ENCODE peak calls at places on chromosomes 4 and X, in six cellular contexts. One of them, this sample, is unnamed.

GRCh38 chr4:136392576-136392975 is 1139.7 kb downstream of the PCDH18 start:
- DNase-seq in GM12878: no peak
- DNase-seq in K562: no peak
- DNase-seq in HepG2: no peak
- DNase-seq in H1: no peak
- DNase-seq in HCT116: no peak
- DNase-seq in this sample: no peak

GRCh38 chr4:141652161-141652778 is 15.9 kb downstream of the IL15 start:
- DNase-seq in K562: no peak
- DNase-seq in H1: no peak
- DNase-seq in HCT116: no peak
- DNase-seq in GM12878: no peak
- DNase-seq in HepG2: no peak
- DNase-seq in this sample: no peak

GRCh38 chr4:95231713-95232112 is 317.1 kb downstream of the UNC5C start:
- DNase-seq in HCT116: no peak
- DNase-seq in H1: no peak
- DNase-seq in K562: no peak
- DNase-seq in GM12878: no peak
- DNase-seq in HepG2: no peak
- DNase-seq in this sample: no peak

GRCh38 chr4:108280072-108280471 is 111.3 kb upstream of the LEF1 start:
- DNase-seq in GM12878: no peak
- DNase-seq in K562: no peak
- DNase-seq in HepG2: no peak
- DNase-seq in H1: no peak
- DNase-seq in HCT116: no peak
- DNase-seq in this sample: no peak

GRCh38 chrX:132855760-132856341 is 102.6 kb downstream of the HS6ST2 start:
- DNase-seq in H1: no peak
- DNase-seq in HepG2: no peak
- DNase-seq in K562: no peak
- DNase-seq in HCT116: no peak
- DNase-seq in GM12878: no peak
- DNase-seq in this sample: no peak

GRCh38 chr4:87339440-87339839 is 16.8 kb upstream of the HSD17B13 start:
- DNase-seq in K562: no peak
- DNase-seq in HCT116: no peak
- DNase-seq in HepG2: no peak
- DNase-seq in GM12878: no peak
- DNase-seq in H1: no peak
- DNase-seq in this sample: no peak

GRCh38 chr4:6464842-6465588 is 7.4 kb downstream of the PPP2R2C start:
- DNase-seq in HCT116: no peak
- DNase-seq in HepG2: no peak
- DNase-seq in K562: peak; percentile 75
- DNase-seq in H1: no peak
- DNase-seq in GM12878: no peak
- DNase-seq in this sample: no peak

GRCh38 chrX:37958493-37959211 is 47.7 kb upstream of the SYTL5 start:
- DNase-seq in GM12878: no peak
- DNase-seq in H1: no peak
- DNase-seq in K562: no peak
- DNase-seq in HepG2: peak; percentile 67
- DNase-seq in HCT116: no peak
- DNase-seq in this sample: no peak

GRCh38 chr4:1723131-1723801 is 1.9 kb downstream of the TACC3 start:
- DNase-seq in HepG2: no peak
- DNase-seq in H1: no peak
- DNase-seq in HCT116: no peak
- DNase-seq in GM12878: no peak
- DNase-seq in K562: no peak
- DNase-seq in this sample: no peak

GRCh38 chrX:140762061-140762460 is 52.5 kb downstream of the LINC00632 start:
- DNase-seq in GM12878: no peak
- DNase-seq in H1: no peak
- DNase-seq in K562: peak; percentile 37
- DNase-seq in HepG2: peak; percentile 5
- DNase-seq in HCT116: no peak
- DNase-seq in this sample: no peak

GRCh38 chr4:94880976-94881375 is 123.2 kb downstream of the BMPR1B start:
- DNase-seq in H1: no peak
- DNase-seq in HepG2: no peak
- DNase-seq in K562: no peak
- DNase-seq in HCT116: no peak
- DNase-seq in GM12878: no peak
- DNase-seq in this sample: no peak

GRCh38 chr4:10347281-10347795 is 109.9 kb downstream of the ZNF518B start:
- DNase-seq in GM12878: no peak
- DNase-seq in HepG2: no peak
- DNase-seq in H1: no peak
- DNase-seq in HCT116: no peak
- DNase-seq in K562: no peak
- DNase-seq in this sample: no peak

GRCh38 chrX:72532371-72532770 is 40.3 kb downstream of the HDAC8 start:
- DNase-seq in H1: no peak
- DNase-seq in HCT116: no peak
- DNase-seq in GM12878: no peak
- DNase-seq in HepG2: no peak
- DNase-seq in K562: no peak
- DNase-seq in this sample: no peak

DNA sequence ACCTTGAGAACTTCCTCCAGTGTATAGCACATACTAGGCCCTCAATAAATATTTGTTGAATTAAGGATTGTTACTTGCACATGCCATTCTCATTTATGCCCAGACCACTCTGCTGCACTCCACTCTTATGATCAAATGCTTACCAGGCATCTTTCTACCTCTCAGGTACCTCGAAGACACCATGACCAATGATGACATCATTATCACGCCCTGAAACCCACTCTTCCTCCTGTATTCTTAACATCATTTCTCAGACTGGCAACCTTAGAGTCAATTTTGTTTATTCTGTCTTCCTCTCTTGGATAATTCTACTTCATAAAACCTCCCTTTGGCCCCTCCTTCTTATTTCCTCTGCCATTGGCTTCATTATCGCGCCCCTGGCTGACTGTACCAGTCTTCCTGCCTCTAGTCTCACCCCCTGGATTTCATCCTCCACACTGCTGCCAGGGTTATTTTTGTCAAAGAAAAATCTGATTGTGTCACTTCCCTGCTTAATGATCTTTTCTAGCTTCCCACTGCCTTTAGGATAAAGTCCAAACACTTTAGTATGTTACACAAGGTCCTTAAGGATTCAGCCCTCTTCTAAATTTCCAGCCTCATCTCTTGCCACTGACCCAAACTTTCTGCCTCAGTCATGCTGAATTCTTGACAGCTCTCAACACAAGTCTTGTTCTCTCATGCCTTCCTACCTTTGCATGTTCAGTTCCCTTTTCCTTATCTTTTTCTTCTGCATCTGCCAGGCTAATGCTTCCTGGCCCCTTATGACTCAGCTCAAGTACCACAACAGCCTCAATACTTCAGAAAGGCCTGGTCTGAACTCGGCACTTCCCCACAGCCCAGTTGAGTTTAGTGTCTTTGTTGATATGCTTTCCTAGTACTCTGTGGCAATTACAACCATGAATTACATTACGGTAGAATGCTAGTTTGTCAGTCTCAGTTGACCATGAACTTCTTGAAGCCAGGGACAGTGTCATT is 45.8 kb downstream of the HDAC8 start:
- DNase-seq in GM12878: no peak
- DNase-seq in K562: no peak
- DNase-seq in HepG2: no peak
- DNase-seq in HCT116: no peak
- DNase-seq in H1: no peak
- DNase-seq in this sample: no peak
- TF ChIP-seq YY1 in GM12878: no peak
- TF ChIP-seq YY1 in K562: no peak
- TF ChIP-seq YY1 in HepG2: no peak
- TF ChIP-seq YY1 in HCT116: no peak
- TF ChIP-seq YY1 in H1: no peak
- TF ChIP-seq YY1 in this sample: no peak

GRCh38 chrX:42247241-42247640 is 323.9 kb upstream of the CASK start:
- DNase-seq in HepG2: no peak
- DNase-seq in H1: no peak
- DNase-seq in HCT116: no peak
- DNase-seq in K562: no peak
- DNase-seq in GM12878: no peak
- DNase-seq in this sample: no peak
- H3K9ac ChIP-seq in HepG2: no peak overlapping the region
- H3K9ac ChIP-seq in H1: no peak overlapping the region
- H3K9ac ChIP-seq in HCT116: no peak overlapping the region
- H3K9ac ChIP-seq in K562: no peak overlapping the region
- H3K9ac ChIP-seq in GM12878: no peak overlapping the region
- H3K9ac ChIP-seq in this sample: no peak overlapping the region

GRCh38 chrX:129540725-129541184 is 696 bp downstream of the OCRL start:
- DNase-seq in HepG2: peak; percentile 12
- DNase-seq in GM12878: no peak
- DNase-seq in HCT116: no peak
- DNase-seq in K562: no peak
- DNase-seq in H1: no peak
- DNase-seq in this sample: no peak
- TF ChIP-seq ZNF274 in HepG2: no peak
- TF ChIP-seq ZNF274 in GM12878: no peak
- TF ChIP-seq ZNF274 in HCT116: no peak
- TF ChIP-seq ZNF274 in K562: no peak
- TF ChIP-seq ZNF274 in H1: no peak
- TF ChIP-seq ZNF274 in this sample: no peak

GRCh38 chrX:15496809-15497208 is 3.7 kb upstream of the PIR start:
- DNase-seq in GM12878: no peak
- DNase-seq in HepG2: no peak
- DNase-seq in H1: no peak
- DNase-seq in HCT116: no peak
- DNase-seq in K562: no peak
- DNase-seq in this sample: no peak
- TF ChIP-seq YY1 in GM12878: no peak
- TF ChIP-seq YY1 in HepG2: no peak
- TF ChIP-seq YY1 in H1: no peak
- TF ChIP-seq YY1 in HCT116: no peak
- TF ChIP-seq YY1 in K562: no peak
- TF ChIP-seq YY1 in this sample: no peak

DNA sequence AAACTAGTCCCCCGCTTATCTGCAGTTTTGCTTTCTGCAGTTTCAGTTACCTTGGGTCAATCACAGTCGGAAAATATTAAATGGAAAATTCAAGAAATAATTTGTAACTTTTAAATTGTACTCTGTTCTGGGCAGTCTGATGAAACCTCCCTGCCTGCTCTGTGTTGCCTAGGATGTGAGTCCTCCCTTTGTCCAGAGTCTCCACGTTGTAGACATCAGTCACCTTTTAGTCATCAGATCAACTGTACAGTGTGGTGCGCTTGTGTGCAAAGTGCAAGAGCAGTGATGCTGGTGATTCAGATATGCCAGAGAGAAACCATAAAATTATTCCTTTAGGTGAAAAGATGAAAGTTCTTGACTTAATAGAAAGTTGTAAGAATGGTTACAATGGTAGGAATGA is 1.5 kb downstream of the SPATA4 start:
- DNase-seq in HepG2: no peak
- DNase-seq in HCT116: peak; percentile 29
- DNase-seq in K562: no peak
- DNase-seq in GM12878: no peak
- DNase-seq in H1: no peak
- DNase-seq in this sample: no peak
- H3K9ac ChIP-seq in HepG2: no peak overlapping the region
- H3K9ac ChIP-seq in HCT116: peak overlapping the region; percentile 29
- H3K9ac ChIP-seq in K562: no peak overlapping the region
- H3K9ac ChIP-seq in GM12878: no peak overlapping the region
- H3K9ac ChIP-seq in H1: no peak overlapping the region
- H3K9ac ChIP-seq in this sample: no peak overlapping the region

DNA sequence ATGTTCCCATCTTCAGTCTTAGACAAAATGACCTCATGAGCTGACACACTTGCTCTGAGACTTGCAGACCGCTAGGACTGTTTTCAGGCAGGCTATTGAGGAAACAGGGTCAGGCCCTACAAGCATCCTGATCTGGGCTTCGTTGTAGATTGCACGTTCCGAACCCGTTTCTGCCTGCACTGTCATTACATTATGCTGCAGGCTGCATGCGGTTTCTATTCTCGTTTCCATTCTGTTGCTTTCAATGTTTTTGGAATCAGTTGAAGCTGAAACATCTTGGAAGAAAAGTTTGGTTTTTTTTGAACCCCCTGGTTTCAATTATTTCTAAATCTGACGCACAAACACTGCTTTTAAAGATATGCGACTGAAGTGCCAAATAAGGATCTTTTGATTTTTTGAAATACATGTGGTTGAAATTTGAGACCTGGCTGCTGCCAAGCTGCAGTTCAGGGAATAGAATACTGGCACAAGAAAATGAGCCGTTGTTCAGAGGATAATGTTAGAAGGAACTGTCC is 716.1 kb upstream of the INTU start:
- DNase-seq in HCT116: no peak
- DNase-seq in HepG2: no peak
- DNase-seq in H1: no peak
- DNase-seq in GM12878: no peak
- DNase-seq in K562: peak; percentile 20
- DNase-seq in this sample: no peak
- TF ChIP-seq ZNF274 in HCT116: no peak
- TF ChIP-seq ZNF274 in HepG2: no peak
- TF ChIP-seq ZNF274 in H1: no peak
- TF ChIP-seq ZNF274 in GM12878: no peak
- TF ChIP-seq ZNF274 in K562: no peak
- TF ChIP-seq ZNF274 in this sample: no peak

DNA sequence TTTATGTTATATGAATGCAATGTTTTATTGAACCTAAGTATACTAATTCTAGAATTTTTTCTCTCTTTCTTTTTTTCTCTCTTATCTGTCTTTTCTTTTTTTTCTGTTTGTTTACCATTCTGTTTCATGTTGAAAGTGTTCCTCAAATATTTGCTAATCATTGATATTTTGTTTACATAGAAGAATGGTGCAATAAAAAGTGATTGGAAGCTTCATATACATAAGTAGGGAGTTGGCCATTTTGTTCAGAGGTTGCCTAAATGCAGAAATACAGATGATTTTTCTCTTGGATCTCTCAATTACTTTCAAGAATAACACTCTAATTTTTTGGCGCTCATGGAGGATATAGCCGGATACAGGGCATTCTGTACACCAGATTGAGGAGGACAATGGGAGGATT is 5.7 kb upstream of the SERTM2 start:
- DNase-seq in HCT116: no peak
- DNase-seq in GM12878: no peak
- DNase-seq in H1: no peak
- DNase-seq in HepG2: no peak
- DNase-seq in K562: no peak
- DNase-seq in this sample: no peak
- TF ChIP-seq YY1 in HCT116: no peak
- TF ChIP-seq YY1 in GM12878: no peak
- TF ChIP-seq YY1 in H1: no peak
- TF ChIP-seq YY1 in HepG2: no peak
- TF ChIP-seq YY1 in K562: no peak
- TF ChIP-seq YY1 in this sample: no peak

DNA sequence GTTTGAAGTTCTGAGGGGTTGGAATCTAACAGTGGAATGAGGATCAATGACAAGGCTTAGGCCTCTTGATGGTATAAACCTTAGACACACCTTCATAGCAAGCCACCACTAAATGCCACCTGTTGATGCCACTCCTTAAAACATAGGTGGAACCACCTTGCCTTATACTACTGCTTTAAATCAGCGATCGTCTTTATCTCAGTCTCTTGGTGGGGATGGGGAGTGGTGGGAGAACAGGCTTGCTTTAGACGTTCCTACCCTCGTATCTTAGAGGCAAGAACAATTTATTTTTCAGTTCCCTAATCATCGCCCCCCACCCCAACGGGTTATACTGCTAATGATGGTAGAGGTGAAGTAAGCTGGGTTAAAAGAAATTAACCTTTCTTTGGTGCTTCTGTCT is 1.3 kb downstream of the RAB33B start:
- DNase-seq in H1: no peak
- DNase-seq in K562: no peak
- DNase-seq in HCT116: no peak
- DNase-seq in HepG2: no peak
- DNase-seq in GM12878: no peak
- DNase-seq in this sample: no peak
- H3K9ac ChIP-seq in H1: no peak overlapping the region
- H3K9ac ChIP-seq in K562: no peak overlapping the region
- H3K9ac ChIP-seq in HCT116: peak overlapping the region; percentile 83
- H3K9ac ChIP-seq in HepG2: peak overlapping the region; percentile 84
- H3K9ac ChIP-seq in GM12878: peak overlapping the region; percentile 40
- H3K9ac ChIP-seq in this sample: peak overlapping the region; percentile 94

This sample was measured in NT2/D1.